ENCODE peak calls at places on chromosomes 13 and 19, in six cellular contexts. B, P, R, K, C and G are unnamed samples.

GRCh38 chr13:45178349-45179142 is 22.3 kb downstream of the KCTD4 start:
- DNase-seq in C (no peak), P (no peak), K (no peak), R (peak), B (no peak), G (peak)

GRCh38 chr13:44403720-44404063 is 30.1 kb downstream of the SERP2 start:
- DNase-seq in R (no peak), B (no peak), K (no peak), P (no peak), C (no peak), G (no peak)

GRCh38 chr13:75145926-75146325 is 336.0 kb downstream of the TBC1D4 start:
- DNase-seq in B (no peak), R (peak), K (no peak), P (no peak), C (no peak), G (peak)

GRCh38 chr19:41702208-41702651 is 6.2 kb upstream of the CEACAM5 start:
- DNase-seq in B (no peak), K (no peak), R (no peak), C (no peak), P (no peak), G (peak)

GRCh38 chr13:99723847-99724246 is 222.6 kb downstream of the TM9SF2 start:
- DNase-seq in P (no peak), C (no peak), K (no peak), R (no peak), B (no peak), G (no peak)

GRCh38 chr13:30159446-30159839 is 147.9 kb downstream of the KATNAL1 start:
- DNase-seq in P (no peak), C (no peak), K (no peak), B (peak), R (peak), G (peak)

GRCh38 chr19:3852614-3853254 is 16.1 kb downstream of the ZFR2 start:
- DNase-seq in K (no peak), C (no peak), R (peak), B (peak), P (no peak), G (peak)

GRCh38 chr19:55132453-55133129 is 15.2 kb upstream of the PPP1R12C start:
- DNase-seq in P (no peak), R (no peak), B (no peak), K (no peak), C (no peak), G (no peak)

GRCh38 chr19:6887326-6887725 is at the start of gene ADGRE1:
- DNase-seq in P (no peak), K (no peak), R (no peak), C (no peak), B (no peak), G (no peak)

DNA sequence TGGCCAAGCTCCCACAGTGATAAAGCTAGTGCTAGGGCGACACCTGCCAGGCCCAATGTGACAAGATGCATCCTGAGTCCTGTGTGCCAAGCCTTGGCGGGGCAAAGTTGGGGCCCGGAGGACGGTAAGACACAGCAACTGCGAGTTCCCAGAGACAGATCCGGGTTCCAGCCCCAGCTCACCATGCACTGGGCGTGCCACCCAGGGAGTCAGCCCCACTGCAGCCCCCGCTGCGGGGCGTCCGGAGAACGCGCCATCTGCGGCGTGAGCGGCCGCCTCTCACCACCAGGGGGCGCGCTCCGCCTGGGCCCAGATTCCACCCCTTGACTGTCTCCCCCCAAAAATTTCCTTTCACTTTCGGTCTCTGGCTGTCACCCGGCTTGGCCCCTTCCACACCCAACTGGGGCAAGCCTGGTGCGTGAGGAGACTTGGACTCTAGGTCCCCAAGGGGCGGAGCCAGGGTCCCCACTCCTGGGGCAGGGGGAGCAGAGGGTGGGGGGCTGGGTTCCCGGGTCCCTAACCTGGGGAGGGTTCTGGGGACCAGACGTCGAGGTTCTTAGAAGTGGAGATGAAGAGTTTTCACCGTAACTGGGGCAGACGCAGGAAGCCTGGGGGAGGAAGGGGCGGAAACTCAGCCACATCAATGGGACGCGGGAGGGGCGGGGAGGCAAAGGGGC is at the start of gene FLT3LG:
- DNase-seq in P (peak), K (peak), B (peak), R (peak), C (peak), G (peak)
- H3K4me3 ChIP-seq in P (peak), K (peak), B (peak), R (peak), C (peak), G (peak)

DNA sequence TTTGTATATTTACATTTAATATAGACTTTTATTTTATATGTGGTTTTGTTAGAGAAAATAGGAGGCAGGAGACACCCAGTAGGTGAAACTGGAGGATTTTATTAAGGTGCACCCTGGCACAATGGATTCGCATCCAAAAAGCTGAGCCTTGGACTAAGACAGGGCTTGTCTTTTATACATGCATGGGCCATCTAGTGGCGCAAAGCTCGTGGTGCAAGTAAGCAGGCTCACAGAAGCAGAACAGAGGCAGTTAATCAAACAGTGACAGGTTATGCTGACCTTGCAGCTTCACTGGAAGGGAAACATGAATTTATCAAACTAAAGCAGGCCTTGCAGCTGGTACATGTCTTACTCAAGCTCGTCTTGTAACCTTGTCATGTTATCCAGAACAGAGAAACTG is 58.8 kb upstream of the ZNF681 start:
- DNase-seq in C (peak), K (no peak), P (no peak), R (peak), B (peak), G (peak)
- TF ChIP-seq CTCF in C (peak), K (peak), P (no peak), R (peak), B (peak), G (peak)

GRCh38 chr19:1243768-1244692 is 2.5 kb downstream of the ATP5F1D start:
- DNase-seq in C (peak), B (peak), K (peak), R (peak), P (peak), G (peak)

GRCh38 chr19:1244693-1245451 is 3.3 kb downstream of the ATP5F1D start:
- DNase-seq in K (peak), P (no peak), B (peak), R (no peak), C (no peak), G (no peak)

GRCh38 chr19:1245884-1246816 is 2.2 kb upstream of the MIDN start:
- DNase-seq in P (no peak), B (no peak), C (peak), K (peak), R (no peak), G (no peak)

GRCh38 chr19:1247747-1248453 is 483 bp upstream of the MIDN start:
- DNase-seq in C (no peak), B (peak), P (no peak), R (peak), K (peak), G (peak)

GRCh38 chr19:1245468-1245867 is 2.9 kb upstream of the MIDN start:
- DNase-seq in B (no peak), K (peak), R (no peak), P (no peak), C (no peak), G (no peak)
- H3K4me3 ChIP-seq in B (no peak), K (no peak), R (no peak), P (no peak), C (no peak), G (no peak)

GRCh38 chr13:48977973-48978372 is 2.3 kb downstream of the FNDC3A start:
- DNase-seq in K (no peak), R (no peak), B (peak), P (no peak), C (no peak), G (peak)

GRCh38 chr13:48973845-48974431 is 1.8 kb upstream of the FNDC3A start:
- DNase-seq in K (no peak), C (no peak), P (no peak), R (no peak), B (no peak), G (no peak)

GRCh38 chr13:48975926-48976676 is 389 bp downstream of the FNDC3A start:
- DNase-seq in B (peak), C (peak), R (peak), K (peak), P (peak), G (peak)

GRCh38 chr13:48976677-48977625 is 1.2 kb downstream of the FNDC3A start:
- DNase-seq in C (no peak), R (peak), P (peak), B (peak), K (no peak), G (peak)

GRCh38 chr13:48975101-48975925 is at the start of gene FNDC3A:
- DNase-seq in B (peak), C (peak), P (peak), R (peak), K (peak), G (peak)
- TF ChIP-seq CTCF in B (no peak), C (peak), P (no peak), R (peak), K (no peak), G (peak)

DNA sequence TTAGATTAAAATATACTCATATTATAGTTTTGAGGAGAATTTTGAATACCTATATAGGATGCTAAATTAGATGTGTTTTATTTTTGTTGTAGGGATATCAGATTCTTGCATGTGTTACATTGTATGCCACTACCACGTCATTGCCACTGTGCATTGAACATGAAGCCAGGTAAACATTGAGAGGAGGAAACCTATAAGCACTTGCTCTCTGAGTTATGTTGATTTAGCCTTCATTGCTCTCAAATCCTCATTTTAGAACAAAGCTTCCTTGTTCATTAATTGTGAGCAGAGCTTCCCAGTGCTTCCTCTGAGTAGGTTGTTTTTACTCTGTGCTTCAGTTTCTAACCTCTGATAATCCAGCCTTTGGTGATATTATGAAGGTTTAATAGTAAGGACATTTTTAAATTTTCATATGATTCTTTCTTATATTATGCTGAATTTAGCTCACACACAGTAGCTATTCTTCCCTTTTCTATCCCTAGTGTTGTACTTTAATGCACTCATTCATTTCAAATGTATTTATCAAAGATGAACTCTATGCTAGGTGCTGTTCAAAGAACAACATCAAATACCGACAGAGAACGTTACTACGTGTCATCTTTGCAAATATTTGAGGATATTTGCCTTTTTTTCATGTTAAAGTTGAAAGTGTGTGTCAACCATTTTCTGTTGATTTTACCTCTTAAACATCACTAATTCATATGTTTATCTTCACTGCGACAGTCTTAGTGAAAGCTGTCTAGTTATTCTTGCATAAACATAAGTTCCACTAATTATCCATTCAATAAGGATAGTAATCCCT is 1448.0 kb upstream of the MIR17HG start:
- DNase-seq in R (no peak), K (no peak), C (no peak), B (no peak), P (no peak), G (no peak)
- H3K4me3 ChIP-seq in R (no peak), K (no peak), C (no peak), B (no peak), P (no peak), G (no peak)

GRCh38 chr13:102055116-102055515 is 346.7 kb downstream of the FGF14 start:
- DNase-seq in C (no peak), P (no peak), R (no peak), B (no peak), K (no peak), G (no peak)

GRCh38 chr13:102045713-102046112 is 356.1 kb downstream of the FGF14 start:
- DNase-seq in R (no peak), B (no peak), K (no peak), C (peak), P (no peak), G (no peak)

DNA sequence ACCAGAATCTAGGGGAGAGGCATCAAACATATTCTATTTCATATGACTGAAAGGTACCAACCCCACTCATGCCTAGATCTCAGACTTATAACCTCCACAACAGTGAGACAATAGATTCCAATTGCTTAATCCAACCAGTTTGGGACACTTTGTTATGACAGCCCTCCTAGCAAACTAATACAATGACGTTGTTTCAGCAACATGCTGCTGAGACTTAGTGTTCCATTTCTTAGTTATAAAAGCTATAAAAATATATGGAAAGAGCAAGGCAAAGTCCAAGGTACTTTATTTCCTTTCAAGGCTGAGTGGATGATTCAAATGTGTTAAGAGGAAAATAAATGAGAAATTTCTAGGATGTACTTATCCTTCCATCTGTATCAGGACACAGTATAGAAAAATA is 352.0 kb downstream of the FGF14 start:
- DNase-seq in R (no peak), B (no peak), K (no peak), C (no peak), P (no peak), G (no peak)
- TF ChIP-seq CTCF in R (no peak), B (no peak), K (no peak), C (no peak), P (no peak), G (no peak)

DNA sequence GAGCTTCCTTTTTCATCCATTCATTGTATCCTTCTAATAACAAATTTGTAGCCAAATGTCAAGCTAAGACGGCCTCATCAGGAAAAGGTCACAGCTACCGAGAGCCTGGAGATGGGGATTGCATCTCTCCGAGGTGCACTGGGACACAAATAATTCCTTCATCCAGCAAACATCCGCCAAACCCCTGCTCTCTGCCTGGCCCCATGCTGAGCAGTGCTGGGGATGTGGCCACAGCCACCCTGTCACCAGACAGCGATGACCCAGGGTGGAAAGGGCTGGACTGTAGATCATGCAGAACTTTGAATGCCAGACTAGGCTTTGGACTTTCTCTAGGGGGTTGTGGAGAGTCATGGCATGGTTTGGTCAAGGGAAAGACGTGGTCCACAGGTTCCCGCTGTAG is 1.9 kb downstream of the TOMM40 start:
- DNase-seq in B (no peak), P (no peak), C (no peak), R (no peak), K (no peak), G (no peak)
- H3K4me3 ChIP-seq in B (no peak), P (no peak), C (no peak), R (no peak), K (no peak), G (no peak)

GRCh38 chr13:95500136-95500718 is 52.3 kb upstream of the CLDN10 start:
- DNase-seq in R (no peak), P (no peak), C (no peak), K (no peak), B (no peak), G (no peak)
- TF ChIP-seq CTCF in R (no peak), P (no peak), C (no peak), K (no peak), B (no peak), G (no peak)

DNA sequence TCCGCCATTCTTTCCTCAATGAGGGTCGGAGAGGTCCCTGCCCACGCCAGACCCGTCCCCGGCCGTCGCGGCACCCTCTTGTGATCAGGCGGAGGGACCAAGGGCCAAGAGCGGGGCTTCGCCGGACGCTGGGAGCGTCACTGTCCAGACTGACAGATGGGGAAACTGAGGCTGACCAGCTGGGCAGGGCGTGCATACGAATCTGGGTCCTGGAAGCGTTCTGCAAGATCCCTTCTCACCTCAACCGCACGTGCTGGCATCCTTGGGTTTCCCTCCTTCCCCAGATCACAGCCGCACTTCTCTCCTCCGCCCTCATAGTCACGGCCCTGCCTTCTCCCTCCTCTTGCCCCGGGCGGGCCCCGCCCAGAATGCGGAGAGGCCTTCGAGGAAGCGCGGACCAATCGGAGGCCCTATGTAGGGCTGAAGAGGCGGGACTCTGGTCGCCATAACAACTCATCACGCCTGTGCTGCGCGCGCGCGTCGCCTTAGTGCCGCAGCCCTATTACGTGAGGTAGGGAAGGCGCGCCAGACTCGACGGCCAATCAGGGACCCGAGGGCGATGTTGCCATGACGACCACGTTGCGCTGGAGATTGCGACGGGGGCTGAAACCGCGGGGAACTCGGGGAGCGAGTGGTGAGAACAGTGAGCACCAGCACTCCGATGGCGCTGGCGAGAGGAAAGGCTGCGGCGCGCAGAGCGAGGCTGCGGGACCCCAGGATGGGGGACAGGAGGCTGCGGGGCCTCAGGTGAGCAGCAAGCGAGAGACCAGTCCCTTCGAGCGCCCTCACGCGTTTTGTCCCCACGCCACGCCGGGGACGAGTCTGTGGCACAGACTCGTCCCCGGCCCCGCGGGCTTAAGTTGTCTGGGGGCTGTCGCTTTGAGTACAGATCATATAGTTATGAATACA is 5.7 kb downstream of the RNF225 start:
- DNase-seq in P (peak), B (peak), K (peak), C (peak), R (peak), G (peak)
- H3K4me3 ChIP-seq in P (peak), B (peak), K (peak), C (peak), R (peak), G (peak)

GRCh38 chr19:10217085-10217484 is 14.0 kb downstream of the S1PR2 start:
- DNase-seq in R (no peak), K (no peak), B (no peak), C (no peak), P (no peak), G (no peak)

GRCh38 chr19:10220695-10221094 is 10.4 kb downstream of the S1PR2 start:
- DNase-seq in K (no peak), R (no peak), C (no peak), B (no peak), P (no peak), G (no peak)

GRCh38 chr19:10222201-10222890 is 8.8 kb downstream of the S1PR2 start:
- DNase-seq in B (no peak), P (no peak), K (no peak), R (no peak), C (no peak), G (no peak)

GRCh38 chr19:10223488-10224213 is 7.5 kb downstream of the S1PR2 start:
- DNase-seq in R (no peak), C (no peak), P (no peak), K (no peak), B (no peak), G (no peak)

DNA sequence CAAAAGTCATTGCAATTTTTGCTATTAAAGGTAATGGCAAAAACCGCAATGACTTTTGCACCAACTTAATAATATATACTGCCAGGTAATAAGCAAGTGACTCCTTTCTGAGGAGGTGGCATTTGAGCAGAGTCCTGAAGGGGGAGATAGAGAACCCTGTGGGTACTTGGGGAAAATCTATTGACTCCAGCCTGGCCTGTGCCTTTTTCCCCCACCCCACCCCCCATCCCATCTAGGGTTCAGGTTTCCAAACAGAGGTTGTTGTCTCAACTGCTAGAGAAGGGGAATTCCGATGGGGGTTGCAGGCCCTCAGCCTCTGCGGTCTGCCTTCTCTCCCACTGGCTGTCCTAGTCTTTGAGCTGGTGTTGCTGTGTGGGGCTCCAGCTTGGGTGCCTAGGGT is 11.5 kb downstream of the S1PR2 start:
- DNase-seq in R (peak), K (no peak), C (no peak), P (no peak), B (peak), G (peak)
- TF ChIP-seq CTCF in R (peak), K (peak), C (peak), P (no peak), B (peak), G (peak)